ENCODE peak calls at places on chromosomes 1 and 21, in four cellular contexts. One of them, this sample, is unnamed. For H3K4me1, the result is how much of the 10 kb centered on the place peaks cover.

GRCh38 chr1:85976806-85977205 is 179.8 kb downstream of the COL24A1 start:
- DNase-seq in OCI-LY7: no peak
- DNase-seq in CD8-positive, alpha-beta T cell: no peak
- DNase-seq in aorta: no peak
- DNase-seq in this sample: no peak

GRCh38 chr1:157310401-157310800 is 172.2 kb upstream of the ETV3 start:
- DNase-seq in OCI-LY7: no peak
- DNase-seq in CD8-positive, alpha-beta T cell: no peak
- DNase-seq in aorta: no peak
- DNase-seq in this sample: no peak

GRCh38 chr1:109770331-109771095 is 6.8 kb upstream of the EPS8L3 start:
- DNase-seq in OCI-LY7: no peak
- DNase-seq in CD8-positive, alpha-beta T cell: no peak
- DNase-seq in aorta: peak
- DNase-seq in this sample: peak

GRCh38 chr1:92504751-92505692 is 18.3 kb upstream of the GFI1 start:
- DNase-seq in OCI-LY7: no peak
- DNase-seq in CD8-positive, alpha-beta T cell: no peak
- DNase-seq in aorta: no peak
- DNase-seq in this sample: no peak

GRCh38 chr1:210448293-210448892 is 119.7 kb downstream of the HHAT start:
- DNase-seq in OCI-LY7: peak
- DNase-seq in CD8-positive, alpha-beta T cell: no peak
- DNase-seq in aorta: no peak
- DNase-seq in this sample: no peak

GRCh38 chr21:45875881-45876280 is 105.7 kb upstream of the COL6A1 start:
- DNase-seq in OCI-LY7: no peak
- DNase-seq in CD8-positive, alpha-beta T cell: no peak
- DNase-seq in aorta: peak
- DNase-seq in this sample: peak

GRCh38 chr1:47401761-47402160 is 14.3 kb upstream of the FOXE3 start:
- DNase-seq in OCI-LY7: no peak
- DNase-seq in CD8-positive, alpha-beta T cell: no peak
- DNase-seq in aorta: no peak
- DNase-seq in this sample: no peak

GRCh38 chr1:145891587-145892485 is 6.2 kb upstream of the ANKRD35 start:
- DNase-seq in OCI-LY7: peak
- DNase-seq in CD8-positive, alpha-beta T cell: peak
- DNase-seq in aorta: peak
- DNase-seq in this sample: peak

GRCh38 chr1:163170975-163171676 is 31.6 kb downstream of the RGS5 start:
- DNase-seq in OCI-LY7: no peak
- DNase-seq in CD8-positive, alpha-beta T cell: no peak
- DNase-seq in aorta: no peak
- DNase-seq in this sample: no peak

GRCh38 chr1:184753608-184754478 is 815 bp downstream of the EDEM3 start:
- DNase-seq in OCI-LY7: peak
- DNase-seq in CD8-positive, alpha-beta T cell: peak
- DNase-seq in aorta: peak
- DNase-seq in this sample: peak

GRCh38 chr1:205158048-205158616 is 36.4 kb upstream of the RBBP5 start:
- DNase-seq in OCI-LY7: no peak
- DNase-seq in CD8-positive, alpha-beta T cell: no peak
- DNase-seq in aorta: no peak
- DNase-seq in this sample: no peak

GRCh38 chr1:40362199-40362598 is 11.3 kb upstream of the SMAP2 start:
- DNase-seq in OCI-LY7: no peak
- DNase-seq in CD8-positive, alpha-beta T cell: no peak
- DNase-seq in aorta: no peak
- DNase-seq in this sample: no peak

GRCh38 chr1:234114648-234115307 is 210.3 kb downstream of the SLC35F3 start:
- DNase-seq in OCI-LY7: peak
- DNase-seq in CD8-positive, alpha-beta T cell: no peak
- DNase-seq in aorta: no peak
- DNase-seq in this sample: no peak

GRCh38 chr1:229094476-229095311 is 176.2 kb upstream of the RAB4A start:
- DNase-seq in OCI-LY7: no peak
- DNase-seq in CD8-positive, alpha-beta T cell: no peak
- DNase-seq in aorta: no peak
- DNase-seq in this sample: no peak

GRCh38 chr1:208851376-208851775 is 607.2 kb upstream of the PLXNA2 start:
- DNase-seq in OCI-LY7: no peak
- DNase-seq in CD8-positive, alpha-beta T cell: no peak
- DNase-seq in aorta: peak
- DNase-seq in this sample: no peak

GRCh38 chr21:35940074-35940927 is 120.0 kb downstream of the SETD4 start:
- DNase-seq in OCI-LY7: peak
- DNase-seq in CD8-positive, alpha-beta T cell: no peak
- DNase-seq in aorta: no peak
- DNase-seq in this sample: no peak

GRCh38 chr1:7491089-7491817 is 279.8 kb upstream of the VAMP3 start:
- DNase-seq in OCI-LY7: no peak
- DNase-seq in CD8-positive, alpha-beta T cell: no peak
- DNase-seq in aorta: no peak
- DNase-seq in this sample: no peak

GRCh38 chr1:234602334-234603220 is 7.4 kb downstream of the IRF2BP2 start:
- DNase-seq in OCI-LY7: peak
- DNase-seq in CD8-positive, alpha-beta T cell: no peak
- DNase-seq in aorta: no peak
- DNase-seq in this sample: no peak

GRCh38 chr1:82225407-82226197 is 424.9 kb downstream of the ADGRL2 start:
- DNase-seq in OCI-LY7: no peak
- DNase-seq in CD8-positive, alpha-beta T cell: no peak
- DNase-seq in aorta: no peak
- DNase-seq in this sample: no peak

GRCh38 chr1:156076609-156077429 is 5.4 kb downstream of the MEX3A start:
- DNase-seq in OCI-LY7: peak
- DNase-seq in CD8-positive, alpha-beta T cell: no peak
- DNase-seq in aorta: peak
- DNase-seq in this sample: peak

GRCh38 chr1:59350521-59350920 is 53.6 kb downstream of the FGGY start:
- DNase-seq in OCI-LY7: no peak
- DNase-seq in CD8-positive, alpha-beta T cell: no peak
- DNase-seq in aorta: no peak
- DNase-seq in this sample: no peak

GRCh38 chr1:204746838-204747442 is 61.4 kb upstream of the LRRN2 start:
- DNase-seq in OCI-LY7: peak
- DNase-seq in CD8-positive, alpha-beta T cell: peak
- DNase-seq in aorta: no peak
- DNase-seq in this sample: no peak

GRCh38 chr1:100277866-100278265 is 11.8 kb downstream of the RTCA start:
- DNase-seq in OCI-LY7: peak
- DNase-seq in CD8-positive, alpha-beta T cell: no peak
- DNase-seq in aorta: no peak
- DNase-seq in this sample: no peak

DNA sequence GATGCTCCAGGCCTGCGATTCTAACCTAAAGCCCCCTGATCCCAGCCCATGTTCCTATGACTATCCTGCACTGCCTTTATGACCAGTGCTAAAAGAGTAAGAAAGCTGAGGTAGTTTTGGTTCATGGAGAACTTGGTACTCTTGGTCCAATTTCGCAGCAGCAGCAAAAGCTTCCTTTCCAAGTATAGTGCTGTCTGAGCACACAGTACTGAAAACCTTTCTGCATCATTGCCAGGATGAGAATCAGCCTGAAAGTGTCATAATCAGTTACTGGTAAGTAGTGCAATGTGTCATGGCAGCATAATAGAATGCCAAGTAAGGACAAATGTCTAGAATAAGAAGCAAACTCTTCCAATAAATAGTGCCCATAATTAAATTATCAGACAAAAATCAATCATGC is 889.6 kb upstream of the ADGRL4 start:
- DNase-seq in OCI-LY7: no peak
- DNase-seq in CD8-positive, alpha-beta T cell: no peak
- DNase-seq in aorta: no peak
- DNase-seq in this sample: no peak
- H3K4me1 ChIP-seq in OCI-LY7: under half
- H3K4me1 ChIP-seq in CD8-positive, alpha-beta T cell: under half
- H3K4me1 ChIP-seq in aorta: under half
- H3K4me1 ChIP-seq in this sample: under half

GRCh38 chr1:2111674-2112035 is 61.4 kb downstream of the PRKCZ start:
- DNase-seq in OCI-LY7: no peak
- DNase-seq in CD8-positive, alpha-beta T cell: no peak
- DNase-seq in aorta: peak
- DNase-seq in this sample: peak
- H3K27ac ChIP-seq in OCI-LY7: no peak
- H3K27ac ChIP-seq in CD8-positive, alpha-beta T cell: no peak
- H3K27ac ChIP-seq in aorta: no peak
- H3K27ac ChIP-seq in this sample: no peak

DNA sequence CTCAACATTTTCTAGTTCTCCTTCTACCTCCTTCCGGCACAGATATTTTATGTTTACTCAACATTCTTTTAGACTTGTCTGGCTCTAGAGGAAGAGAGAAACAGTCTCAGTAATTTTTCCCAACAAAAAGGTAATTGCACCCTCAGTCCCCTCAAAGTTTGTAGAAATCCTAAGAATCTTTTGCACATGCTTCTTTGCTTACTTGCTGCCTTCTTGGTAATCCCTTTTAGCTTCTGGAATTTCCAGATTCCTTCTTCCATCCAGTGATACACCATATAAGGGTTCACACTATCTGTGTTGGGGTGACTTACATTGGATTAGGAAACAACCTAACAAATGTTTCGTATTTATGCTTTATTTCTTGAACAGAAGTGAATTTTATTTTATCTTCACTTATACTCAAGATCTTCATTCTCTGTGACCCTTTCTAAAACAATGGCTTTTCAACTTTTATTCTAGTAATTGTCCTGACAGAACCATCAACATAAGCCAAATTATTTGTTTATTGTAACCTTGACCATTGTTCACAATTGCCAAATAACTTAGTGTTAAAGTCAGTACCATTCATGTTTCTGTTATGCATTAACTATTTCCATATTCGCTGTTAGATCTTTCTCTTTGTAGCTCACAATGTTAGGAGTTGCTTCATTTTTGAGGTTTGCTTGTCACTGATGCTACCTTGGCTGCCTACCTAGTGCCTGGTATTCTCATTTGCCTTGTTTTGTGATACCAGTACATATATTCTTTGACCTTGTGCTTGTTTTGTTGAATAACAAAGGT is 238.1 kb downstream of the HMCN1 start:
- DNase-seq in OCI-LY7: no peak
- DNase-seq in CD8-positive, alpha-beta T cell: no peak
- DNase-seq in aorta: no peak
- DNase-seq in this sample: no peak
- H3K4me1 ChIP-seq in OCI-LY7: under half
- H3K4me1 ChIP-seq in CD8-positive, alpha-beta T cell: under half
- H3K4me1 ChIP-seq in aorta: under half
- H3K4me1 ChIP-seq in this sample: under half

GRCh38 chr1:203404546-203404945 is 53.6 kb upstream of the FMOD start:
- DNase-seq in OCI-LY7: no peak
- DNase-seq in CD8-positive, alpha-beta T cell: no peak
- DNase-seq in aorta: no peak
- DNase-seq in this sample: no peak
- H3K27ac ChIP-seq in OCI-LY7: no peak
- H3K27ac ChIP-seq in CD8-positive, alpha-beta T cell: no peak
- H3K27ac ChIP-seq in aorta: peak
- H3K27ac ChIP-seq in this sample: no peak

This sample was measured in kidney.